ENCODE peak calls at places on chromosomes 7 and 10, in four cellular contexts. P, U, J and O are unnamed samples.

GRCh38 chr10:22849077-22849810 is 78.6 kb upstream of the ARMC3 start:
- DNase-seq in P (peak; percentile 58), U (no peak), J (peak; percentile 93), O (peak; percentile 7)

GRCh38 chr10:71475243-71475871 is 78.6 kb downstream of the CDH23 start:
- DNase-seq in P (no peak), U (peak; percentile 75), J (no peak), O (no peak)

GRCh38 chr10:101292194-101293006 is 61.6 kb upstream of the BTRC start:
- DNase-seq in P (no peak), U (peak; percentile 13), J (no peak), O (no peak)

GRCh38 chr10:84613336-84614021 is 285.1 kb downstream of the CCSER2 start:
- DNase-seq in P (peak; percentile 18), U (peak; percentile 33), J (no peak), O (peak; percentile 70)

GRCh38 chr7:36484265-36484664 is 94.6 kb downstream of the ANLN start:
- DNase-seq in P (no peak), U (no peak), J (no peak), O (no peak)

GRCh38 chr7:86152926-86153325 is 490.8 kb upstream of the GRM3 start:
- DNase-seq in P (no peak), U (no peak), J (no peak), O (no peak)

GRCh38 chr7:41830271-41830670 is 127.4 kb upstream of the INHBA start:
- DNase-seq in P (no peak), U (no peak), J (no peak), O (no peak)

GRCh38 chr10:22420787-22421517 is 75.7 kb downstream of the SPAG6 start:
- DNase-seq in P (no peak), U (peak; percentile 50), J (no peak), O (peak; percentile 27)

GRCh38 chr7:2688409-2689342 is 674 bp downstream of the AMZ1 start:
- DNase-seq in P (no peak), U (no peak), J (peak; percentile 23), O (no peak)

GRCh38 chr10:132716691-132717490 is 69.1 kb downstream of the NKX6-2 start:
- DNase-seq in P (no peak), U (no peak), J (no peak), O (no peak)

GRCh38 chr10:70779685-70780369 is 5.3 kb downstream of the TBATA start:
- DNase-seq in P (peak; percentile 53), U (no peak), J (no peak), O (no peak)

GRCh38 chr10:771647-772046 is 82.2 kb upstream of the DIP2C start:
- DNase-seq in P (no peak), U (no peak), J (no peak), O (no peak)

GRCh38 chr10:34598972-34599371 is 216.1 kb downstream of the PARD3 start:
- DNase-seq in P (no peak), U (no peak), J (no peak), O (no peak)

GRCh38 chr7:50056131-50056530 is 36.9 kb downstream of the ZPBP start:
- DNase-seq in P (no peak), U (peak; percentile 21), J (no peak), O (no peak)

GRCh38 chr7:42227931-42228591 is 8.9 kb downstream of the GLI3 start:
- DNase-seq in P (peak; percentile 10), U (no peak), J (no peak), O (no peak)

GRCh38 chr7:119640861-119641260 is 632.1 kb upstream of the KCND2 start:
- DNase-seq in P (no peak), U (no peak), J (no peak), O (no peak)

GRCh38 chr10:79381804-79382221 is 34.5 kb downstream of the PPIF start:
- DNase-seq in P (peak; percentile 71), U (no peak), J (no peak), O (no peak)

GRCh38 chr10:6136215-6137201 is 47.7 kb downstream of the RBM17 start:
- DNase-seq in P (no peak), U (no peak), J (no peak), O (peak; percentile 38)

GRCh38 chr10:8588135-8588534 is 533.6 kb downstream of the GATA3 start:
- DNase-seq in P (no peak), U (no peak), J (no peak), O (no peak)

GRCh38 chr10:21167288-21168010 is 270.3 kb upstream of the NEBL start:
- DNase-seq in P (no peak), U (no peak), J (no peak), O (no peak)

GRCh38 chr7:34160261-34160752 is 255.0 kb downstream of the BMPER start:
- DNase-seq in P (no peak), U (no peak), J (no peak), O (no peak)